ENCODE peak calls at places on chromosomes 3 and 15, in ten cellular contexts. One of them, this sample, is unnamed.

GRCh38 chr15:34794590-34795206 is 651 bp downstream of the ACTC1 start:
- DNase-seq in GM06990: no peak
- DNase-seq in WERI-Rb-1: no peak
- DNase-seq in lung: no peak
- DNase-seq in bronchial epithelial cell: no peak
- DNase-seq in thoracic aorta: no peak
- DNase-seq in astrocyte of the spinal cord: no peak
- DNase-seq in mammary epithelial cell: no peak
- DNase-seq in brain microvascular endothelial cell: no peak
- DNase-seq in fibroblast of lung: no peak
- DNase-seq in this sample: no peak

GRCh38 chr3:73143821-73144237 is 82.4 kb downstream of the EBLN2 start:
- DNase-seq in fibroblast of lung: peak; percentile 72
- DNase-seq in bronchial epithelial cell: no peak
- DNase-seq in astrocyte of the spinal cord: peak; percentile 40
- DNase-seq in GM06990: no peak
- DNase-seq in mammary epithelial cell: no peak
- DNase-seq in brain microvascular endothelial cell: no peak
- DNase-seq in lung: no peak
- DNase-seq in WERI-Rb-1: peak; percentile 75
- DNase-seq in thoracic aorta: no peak
- DNase-seq in this sample: no peak

GRCh38 chr3:125512135-125512920 is 7.7 kb downstream of the SNX4 start:
- DNase-seq in WERI-Rb-1: no peak
- DNase-seq in fibroblast of lung: peak; percentile 61
- DNase-seq in brain microvascular endothelial cell: peak; percentile 88
- DNase-seq in lung: no peak
- DNase-seq in bronchial epithelial cell: peak; percentile 77
- DNase-seq in mammary epithelial cell: peak; percentile 51
- DNase-seq in thoracic aorta: no peak
- DNase-seq in GM06990: peak; percentile 36
- DNase-seq in astrocyte of the spinal cord: peak; percentile 35
- DNase-seq in this sample: peak; percentile 44

GRCh38 chr3:25887907-25888306 is 98.0 kb downstream of the OXSM start:
- DNase-seq in astrocyte of the spinal cord: no peak
- DNase-seq in mammary epithelial cell: no peak
- DNase-seq in lung: no peak
- DNase-seq in brain microvascular endothelial cell: no peak
- DNase-seq in WERI-Rb-1: no peak
- DNase-seq in fibroblast of lung: no peak
- DNase-seq in GM06990: no peak
- DNase-seq in thoracic aorta: no peak
- DNase-seq in bronchial epithelial cell: no peak
- DNase-seq in this sample: no peak

GRCh38 chr3:189937302-189938255 is 183.1 kb downstream of the P3H2 start:
- DNase-seq in astrocyte of the spinal cord: peak; percentile 98
- DNase-seq in mammary epithelial cell: peak; percentile 100
- DNase-seq in fibroblast of lung: peak; percentile 100
- DNase-seq in thoracic aorta: no peak
- DNase-seq in bronchial epithelial cell: peak; percentile 100
- DNase-seq in GM06990: no peak
- DNase-seq in WERI-Rb-1: no peak
- DNase-seq in brain microvascular endothelial cell: peak; percentile 93
- DNase-seq in lung: no peak
- DNase-seq in this sample: no peak

GRCh38 chr15:80401471-80401870 is 2.7 kb upstream of the ARNT2 start:
- DNase-seq in brain microvascular endothelial cell: no peak
- DNase-seq in mammary epithelial cell: no peak
- DNase-seq in astrocyte of the spinal cord: no peak
- DNase-seq in fibroblast of lung: peak; percentile 37
- DNase-seq in bronchial epithelial cell: no peak
- DNase-seq in GM06990: no peak
- DNase-seq in lung: no peak
- DNase-seq in thoracic aorta: no peak
- DNase-seq in WERI-Rb-1: no peak
- DNase-seq in this sample: no peak

GRCh38 chr3:47414161-47414564 is 33.3 kb downstream of the PTPN23 start:
- DNase-seq in lung: no peak
- DNase-seq in WERI-Rb-1: no peak
- DNase-seq in thoracic aorta: no peak
- DNase-seq in bronchial epithelial cell: no peak
- DNase-seq in fibroblast of lung: no peak
- DNase-seq in astrocyte of the spinal cord: no peak
- DNase-seq in GM06990: no peak
- DNase-seq in brain microvascular endothelial cell: no peak
- DNase-seq in mammary epithelial cell: no peak
- DNase-seq in this sample: no peak

GRCh38 chr15:96540283-96540682 is 209.8 kb downstream of the NR2F2 start:
- DNase-seq in WERI-Rb-1: no peak
- DNase-seq in fibroblast of lung: no peak
- DNase-seq in astrocyte of the spinal cord: no peak
- DNase-seq in thoracic aorta: no peak
- DNase-seq in brain microvascular endothelial cell: no peak
- DNase-seq in lung: no peak
- DNase-seq in GM06990: no peak
- DNase-seq in mammary epithelial cell: no peak
- DNase-seq in bronchial epithelial cell: no peak
- DNase-seq in this sample: no peak

GRCh38 chr3:149479621-149480325 is 5.3 kb downstream of the TM4SF4 start:
- DNase-seq in WERI-Rb-1: no peak
- DNase-seq in astrocyte of the spinal cord: no peak
- DNase-seq in mammary epithelial cell: no peak
- DNase-seq in GM06990: no peak
- DNase-seq in lung: no peak
- DNase-seq in thoracic aorta: no peak
- DNase-seq in bronchial epithelial cell: no peak
- DNase-seq in fibroblast of lung: peak; percentile 79
- DNase-seq in brain microvascular endothelial cell: peak; percentile 67
- DNase-seq in this sample: no peak

GRCh38 chr3:137103739-137104138 is 146.0 kb downstream of the IL20RB start:
- DNase-seq in brain microvascular endothelial cell: no peak
- DNase-seq in thoracic aorta: no peak
- DNase-seq in WERI-Rb-1: no peak
- DNase-seq in mammary epithelial cell: no peak
- DNase-seq in bronchial epithelial cell: no peak
- DNase-seq in GM06990: no peak
- DNase-seq in fibroblast of lung: peak; percentile 13
- DNase-seq in astrocyte of the spinal cord: no peak
- DNase-seq in lung: no peak
- DNase-seq in this sample: no peak

DNA sequence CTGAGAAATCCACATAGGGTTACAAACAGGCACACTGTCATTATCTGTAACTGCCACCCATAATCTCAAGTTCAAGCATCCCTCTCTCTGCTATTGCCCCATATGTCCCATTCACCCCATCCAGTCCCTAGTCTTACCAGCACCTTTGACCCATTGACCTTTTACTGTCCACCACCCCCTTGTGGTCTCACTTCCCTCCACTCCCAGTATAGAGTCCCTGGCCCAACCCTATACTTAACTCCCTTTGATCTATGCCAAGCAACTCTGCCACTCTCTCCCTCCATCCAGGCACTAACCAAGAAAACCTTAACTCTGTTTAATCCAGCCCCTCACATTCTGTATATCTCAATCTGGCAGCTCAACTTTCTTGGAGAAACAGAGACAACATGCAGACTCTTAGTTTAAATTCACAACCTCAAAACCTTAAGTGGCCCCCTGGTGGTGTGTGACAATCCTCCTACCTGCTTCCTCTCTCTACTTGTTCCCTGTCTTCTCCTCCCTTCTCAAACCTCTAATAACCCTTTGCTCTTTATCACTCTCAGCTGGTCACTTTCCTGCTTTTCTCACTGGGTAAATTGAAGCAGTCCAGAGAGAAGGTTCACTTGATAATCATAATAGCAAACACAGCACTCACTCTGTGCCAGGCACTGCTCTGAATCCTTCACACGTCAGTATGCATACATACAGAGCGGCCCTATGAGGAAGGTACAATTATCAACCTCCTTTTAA is 162.7 kb downstream of the STT3B start:
- DNase-seq in mammary epithelial cell: no peak
- DNase-seq in WERI-Rb-1: no peak
- DNase-seq in thoracic aorta: no peak
- DNase-seq in brain microvascular endothelial cell: no peak
- DNase-seq in GM06990: no peak
- DNase-seq in fibroblast of lung: no peak
- DNase-seq in lung: no peak
- DNase-seq in bronchial epithelial cell: no peak
- DNase-seq in astrocyte of the spinal cord: no peak
- DNase-seq in this sample: no peak
- TF ChIP-seq CTCF in mammary epithelial cell: peak; percentile 31
- TF ChIP-seq CTCF in WERI-Rb-1: peak; percentile 27
- TF ChIP-seq CTCF in thoracic aorta: peak; percentile 22
- TF ChIP-seq CTCF in brain microvascular endothelial cell: peak; percentile 50
- TF ChIP-seq CTCF in GM06990: peak; percentile 57
- TF ChIP-seq CTCF in fibroblast of lung: peak; percentile 23
- TF ChIP-seq CTCF in lung: no peak
- TF ChIP-seq CTCF in bronchial epithelial cell: peak; percentile 42
- TF ChIP-seq CTCF in astrocyte of the spinal cord: peak; percentile 25
- TF ChIP-seq CTCF in this sample: peak; percentile 56

GRCh38 chr15:75760689-75761435 is 48.2 kb upstream of the CSPG4 start:
- DNase-seq in astrocyte of the spinal cord: no peak
- DNase-seq in GM06990: no peak
- DNase-seq in mammary epithelial cell: no peak
- DNase-seq in bronchial epithelial cell: no peak
- DNase-seq in lung: no peak
- DNase-seq in brain microvascular endothelial cell: no peak
- DNase-seq in thoracic aorta: no peak
- DNase-seq in fibroblast of lung: no peak
- DNase-seq in WERI-Rb-1: no peak
- DNase-seq in this sample: no peak

GRCh38 chr15:75761446-75762356 is 49.1 kb upstream of the CSPG4 start:
- DNase-seq in fibroblast of lung: no peak
- DNase-seq in thoracic aorta: no peak
- DNase-seq in lung: no peak
- DNase-seq in GM06990: no peak
- DNase-seq in bronchial epithelial cell: no peak
- DNase-seq in mammary epithelial cell: no peak
- DNase-seq in astrocyte of the spinal cord: no peak
- DNase-seq in WERI-Rb-1: no peak
- DNase-seq in brain microvascular endothelial cell: no peak
- DNase-seq in this sample: no peak

GRCh38 chr15:75758071-75758872 is 45.6 kb upstream of the CSPG4 start:
- DNase-seq in fibroblast of lung: peak; percentile 80
- DNase-seq in bronchial epithelial cell: peak; percentile 69
- DNase-seq in WERI-Rb-1: peak; percentile 96
- DNase-seq in GM06990: peak; percentile 84
- DNase-seq in brain microvascular endothelial cell: peak; percentile 80
- DNase-seq in lung: peak; percentile 90
- DNase-seq in astrocyte of the spinal cord: peak; percentile 77
- DNase-seq in mammary epithelial cell: peak; percentile 70
- DNase-seq in thoracic aorta: peak; percentile 56
- DNase-seq in this sample: peak; percentile 54

DNA sequence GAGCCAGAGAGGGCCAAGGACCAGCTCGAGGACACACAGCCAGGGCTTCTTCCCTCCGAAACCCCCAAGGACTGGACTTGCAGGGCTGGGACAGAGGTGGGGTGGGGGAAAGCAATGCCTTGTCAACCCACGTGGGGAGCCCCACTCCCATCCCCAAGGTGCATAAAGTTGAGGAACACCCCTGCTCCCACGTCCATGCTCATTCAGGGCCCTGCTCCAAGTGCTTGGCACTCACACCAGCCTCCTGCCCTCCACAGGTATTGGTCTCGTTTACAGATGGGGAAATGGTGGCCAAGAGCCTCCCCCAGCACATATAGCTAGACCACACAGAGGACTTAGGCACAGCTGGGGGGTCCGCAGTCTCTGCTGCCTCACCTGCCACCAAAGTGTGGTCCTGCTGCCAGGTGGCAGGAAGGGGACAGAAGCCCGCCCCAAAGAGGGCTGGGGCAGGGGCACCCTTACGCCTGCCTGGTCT is 50.5 kb upstream of the CSPG4 start:
- DNase-seq in bronchial epithelial cell: no peak
- DNase-seq in GM06990: no peak
- DNase-seq in thoracic aorta: no peak
- DNase-seq in mammary epithelial cell: no peak
- DNase-seq in WERI-Rb-1: no peak
- DNase-seq in astrocyte of the spinal cord: no peak
- DNase-seq in brain microvascular endothelial cell: no peak
- DNase-seq in fibroblast of lung: no peak
- DNase-seq in lung: no peak
- DNase-seq in this sample: no peak
- H3K4me3 ChIP-seq in bronchial epithelial cell: no peak overlapping the region
- H3K4me3 ChIP-seq in GM06990: no peak overlapping the region
- H3K4me3 ChIP-seq in thoracic aorta: no peak overlapping the region
- H3K4me3 ChIP-seq in mammary epithelial cell: no peak overlapping the region
- H3K4me3 ChIP-seq in WERI-Rb-1: no peak overlapping the region
- H3K4me3 ChIP-seq in astrocyte of the spinal cord: no peak overlapping the region
- H3K4me3 ChIP-seq in brain microvascular endothelial cell: no peak overlapping the region
- H3K4me3 ChIP-seq in fibroblast of lung: no peak overlapping the region
- H3K4me3 ChIP-seq in lung: no peak overlapping the region
- H3K4me3 ChIP-seq in this sample: no peak overlapping the region

DNA sequence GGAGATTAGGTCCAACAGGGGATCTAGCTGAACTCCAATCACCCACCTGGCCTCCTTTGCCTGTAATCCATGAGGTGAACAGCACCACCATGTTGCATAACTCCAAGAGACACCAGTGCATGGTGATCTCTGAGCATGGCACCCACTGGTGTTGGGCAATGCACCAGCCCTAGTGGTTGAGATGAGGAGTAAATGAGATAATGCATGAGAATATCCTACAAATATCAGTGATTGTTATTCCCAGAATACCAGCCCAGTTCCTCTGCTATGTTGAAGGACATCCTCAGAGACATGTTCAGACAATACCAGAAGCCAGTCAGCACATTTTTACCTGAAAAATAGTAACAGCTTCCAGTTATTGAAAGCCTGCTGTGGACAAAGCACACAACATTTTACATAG is 14.7 kb downstream of the GALNT15 start:
- DNase-seq in GM06990: no peak
- DNase-seq in WERI-Rb-1: no peak
- DNase-seq in astrocyte of the spinal cord: no peak
- DNase-seq in fibroblast of lung: no peak
- DNase-seq in mammary epithelial cell: no peak
- DNase-seq in lung: no peak
- DNase-seq in brain microvascular endothelial cell: no peak
- DNase-seq in thoracic aorta: no peak
- DNase-seq in bronchial epithelial cell: peak; percentile 72
- DNase-seq in this sample: no peak
- TF ChIP-seq CTCF in GM06990: no peak
- TF ChIP-seq CTCF in WERI-Rb-1: no peak
- TF ChIP-seq CTCF in astrocyte of the spinal cord: no peak
- TF ChIP-seq CTCF in fibroblast of lung: no peak
- TF ChIP-seq CTCF in mammary epithelial cell: peak; percentile 14
- TF ChIP-seq CTCF in lung: no peak
- TF ChIP-seq CTCF in brain microvascular endothelial cell: peak; percentile 6
- TF ChIP-seq CTCF in thoracic aorta: no peak
- TF ChIP-seq CTCF in bronchial epithelial cell: no peak
- TF ChIP-seq CTCF in this sample: no peak

DNA sequence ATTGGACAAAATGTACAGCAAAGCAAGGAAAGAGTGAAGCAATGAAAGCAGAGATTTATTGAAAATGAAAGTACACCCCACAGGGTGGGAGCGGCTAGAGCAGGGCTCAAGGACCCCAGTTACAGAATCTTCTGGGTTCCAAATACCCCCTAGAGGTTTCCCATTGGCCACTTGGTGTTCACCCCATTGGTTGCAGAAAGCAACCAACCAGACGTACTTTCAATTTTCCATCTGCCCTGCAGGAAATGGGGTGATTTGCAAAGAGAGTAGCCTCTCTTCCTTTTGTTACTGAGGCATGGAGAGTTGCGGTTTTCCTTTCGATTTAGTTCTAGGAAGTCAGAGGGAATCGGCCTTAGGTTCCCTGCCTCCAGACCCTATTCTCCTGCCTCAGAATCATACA is 2.4 kb downstream of the PML start:
- DNase-seq in brain microvascular endothelial cell: peak; percentile 28
- DNase-seq in GM06990: no peak
- DNase-seq in bronchial epithelial cell: no peak
- DNase-seq in lung: no peak
- DNase-seq in mammary epithelial cell: peak; percentile 79
- DNase-seq in astrocyte of the spinal cord: peak; percentile 43
- DNase-seq in thoracic aorta: no peak
- DNase-seq in WERI-Rb-1: no peak
- DNase-seq in fibroblast of lung: no peak
- DNase-seq in this sample: no peak
- H3K4me3 ChIP-seq in brain microvascular endothelial cell: peak overlapping the region; percentile 12
- H3K4me3 ChIP-seq in GM06990: peak overlapping the region; percentile 87
- H3K4me3 ChIP-seq in bronchial epithelial cell: no peak overlapping the region
- H3K4me3 ChIP-seq in lung: no peak overlapping the region
- H3K4me3 ChIP-seq in mammary epithelial cell: peak overlapping the region; percentile 83
- H3K4me3 ChIP-seq in astrocyte of the spinal cord: peak overlapping the region; percentile 96
- H3K4me3 ChIP-seq in thoracic aorta: peak overlapping the region; percentile 95
- H3K4me3 ChIP-seq in WERI-Rb-1: no peak overlapping the region
- H3K4me3 ChIP-seq in fibroblast of lung: peak overlapping the region; percentile 58
- H3K4me3 ChIP-seq in this sample: peak overlapping the region; percentile 73